ENCODE peak calls at places on chromosomes 6 and 20, in eight cellular contexts. One of them, this sample, is unnamed.

GRCh38 chr20:42254673-42255072 is 636.5 kb upstream of the CHD6 start:
- DNase-seq in sciatic nerve: no peak
- DNase-seq in activated CD4-positive, alpha-beta T cell treated with anti-CD3 and anti-CD28 coated beads, Interleukin-2, amount 50 U/mL, for 48 hours: no peak
- DNase-seq in CD4-positive, alpha-beta memory T cell: no peak
- DNase-seq in Kasumi-1: no peak
- DNase-seq in NCI-H524: no peak
- DNase-seq in stimulated activated CD8-positive, alpha-beta memory T cell treated with anti-CD3 and anti-CD28 coated beads, Interleukin-15, amount 100 ng/mL, for 4 hours: no peak
- DNase-seq in Right ventricle myocardium superior: no peak
- DNase-seq in this sample: no peak

GRCh38 chr6:167565884-167566491 is 241.1 kb downstream of the TTLL2 start:
- DNase-seq in sciatic nerve: peak; percentile 74
- DNase-seq in activated CD4-positive, alpha-beta T cell treated with anti-CD3 and anti-CD28 coated beads, Interleukin-2, amount 50 U/mL, for 48 hours: no peak
- DNase-seq in CD4-positive, alpha-beta memory T cell: no peak
- DNase-seq in Kasumi-1: no peak
- DNase-seq in NCI-H524: no peak
- DNase-seq in stimulated activated CD8-positive, alpha-beta memory T cell treated with anti-CD3 and anti-CD28 coated beads, Interleukin-15, amount 100 ng/mL, for 4 hours: no peak
- DNase-seq in Right ventricle myocardium superior: peak; percentile 47
- DNase-seq in this sample: no peak

GRCh38 chr6:87558446-87558845 is 31.3 kb downstream of the RARS2 start:
- DNase-seq in sciatic nerve: no peak
- DNase-seq in activated CD4-positive, alpha-beta T cell treated with anti-CD3 and anti-CD28 coated beads, Interleukin-2, amount 50 U/mL, for 48 hours: no peak
- DNase-seq in CD4-positive, alpha-beta memory T cell: no peak
- DNase-seq in Kasumi-1: no peak
- DNase-seq in NCI-H524: no peak
- DNase-seq in stimulated activated CD8-positive, alpha-beta memory T cell treated with anti-CD3 and anti-CD28 coated beads, Interleukin-15, amount 100 ng/mL, for 4 hours: no peak
- DNase-seq in Right ventricle myocardium superior: no peak
- DNase-seq in this sample: no peak

GRCh38 chr6:1703923-1704322 is 94.2 kb downstream of the FOXC1 start:
- DNase-seq in sciatic nerve: no peak
- DNase-seq in activated CD4-positive, alpha-beta T cell treated with anti-CD3 and anti-CD28 coated beads, Interleukin-2, amount 50 U/mL, for 48 hours: no peak
- DNase-seq in CD4-positive, alpha-beta memory T cell: no peak
- DNase-seq in Kasumi-1: no peak
- DNase-seq in NCI-H524: no peak
- DNase-seq in stimulated activated CD8-positive, alpha-beta memory T cell treated with anti-CD3 and anti-CD28 coated beads, Interleukin-15, amount 100 ng/mL, for 4 hours: no peak
- DNase-seq in Right ventricle myocardium superior: no peak
- DNase-seq in this sample: no peak

GRCh38 chr6:27251672-27252251 is 4.3 kb downstream of the PRSS16 start:
- DNase-seq in sciatic nerve: peak; percentile 61
- DNase-seq in activated CD4-positive, alpha-beta T cell treated with anti-CD3 and anti-CD28 coated beads, Interleukin-2, amount 50 U/mL, for 48 hours: peak; percentile 76
- DNase-seq in CD4-positive, alpha-beta memory T cell: peak; percentile 66
- DNase-seq in Kasumi-1: no peak
- DNase-seq in NCI-H524: peak; percentile 81
- DNase-seq in stimulated activated CD8-positive, alpha-beta memory T cell treated with anti-CD3 and anti-CD28 coated beads, Interleukin-15, amount 100 ng/mL, for 4 hours: peak; percentile 19
- DNase-seq in Right ventricle myocardium superior: peak; percentile 48
- DNase-seq in this sample: peak; percentile 81

GRCh38 chr20:37936041-37936440 is 33.1 kb downstream of the VSTM2L start:
- DNase-seq in sciatic nerve: no peak
- DNase-seq in activated CD4-positive, alpha-beta T cell treated with anti-CD3 and anti-CD28 coated beads, Interleukin-2, amount 50 U/mL, for 48 hours: no peak
- DNase-seq in CD4-positive, alpha-beta memory T cell: no peak
- DNase-seq in Kasumi-1: no peak
- DNase-seq in NCI-H524: no peak
- DNase-seq in stimulated activated CD8-positive, alpha-beta memory T cell treated with anti-CD3 and anti-CD28 coated beads, Interleukin-15, amount 100 ng/mL, for 4 hours: no peak
- DNase-seq in Right ventricle myocardium superior: no peak
- DNase-seq in this sample: no peak

GRCh38 chr20:52936368-52936986 is 35.7 kb upstream of the TSHZ2 start:
- DNase-seq in sciatic nerve: no peak
- DNase-seq in activated CD4-positive, alpha-beta T cell treated with anti-CD3 and anti-CD28 coated beads, Interleukin-2, amount 50 U/mL, for 48 hours: no peak
- DNase-seq in CD4-positive, alpha-beta memory T cell: no peak
- DNase-seq in Kasumi-1: no peak
- DNase-seq in NCI-H524: peak; percentile 64
- DNase-seq in stimulated activated CD8-positive, alpha-beta memory T cell treated with anti-CD3 and anti-CD28 coated beads, Interleukin-15, amount 100 ng/mL, for 4 hours: no peak
- DNase-seq in Right ventricle myocardium superior: no peak
- DNase-seq in this sample: peak; percentile 65

GRCh38 chr6:26033942-26034354 is 53.3 kb upstream of the HFE start:
- DNase-seq in sciatic nerve: no peak
- DNase-seq in activated CD4-positive, alpha-beta T cell treated with anti-CD3 and anti-CD28 coated beads, Interleukin-2, amount 50 U/mL, for 48 hours: peak; percentile 67
- DNase-seq in CD4-positive, alpha-beta memory T cell: no peak
- DNase-seq in Kasumi-1: peak; percentile 57
- DNase-seq in NCI-H524: no peak
- DNase-seq in stimulated activated CD8-positive, alpha-beta memory T cell treated with anti-CD3 and anti-CD28 coated beads, Interleukin-15, amount 100 ng/mL, for 4 hours: no peak
- DNase-seq in Right ventricle myocardium superior: peak; percentile 66
- DNase-seq in this sample: no peak

GRCh38 chr6:154991207-154991606 is 3.9 kb upstream of the TIAM2 start:
- DNase-seq in sciatic nerve: no peak
- DNase-seq in activated CD4-positive, alpha-beta T cell treated with anti-CD3 and anti-CD28 coated beads, Interleukin-2, amount 50 U/mL, for 48 hours: no peak
- DNase-seq in CD4-positive, alpha-beta memory T cell: no peak
- DNase-seq in Kasumi-1: no peak
- DNase-seq in NCI-H524: no peak
- DNase-seq in stimulated activated CD8-positive, alpha-beta memory T cell treated with anti-CD3 and anti-CD28 coated beads, Interleukin-15, amount 100 ng/mL, for 4 hours: no peak
- DNase-seq in Right ventricle myocardium superior: no peak
- DNase-seq in this sample: no peak

GRCh38 chr20:50848846-50849673 is 54.2 kb downstream of the BCAS4 start:
- DNase-seq in sciatic nerve: no peak
- DNase-seq in activated CD4-positive, alpha-beta T cell treated with anti-CD3 and anti-CD28 coated beads, Interleukin-2, amount 50 U/mL, for 48 hours: no peak
- DNase-seq in CD4-positive, alpha-beta memory T cell: no peak
- DNase-seq in Kasumi-1: no peak
- DNase-seq in NCI-H524: no peak
- DNase-seq in stimulated activated CD8-positive, alpha-beta memory T cell treated with anti-CD3 and anti-CD28 coated beads, Interleukin-15, amount 100 ng/mL, for 4 hours: no peak
- DNase-seq in Right ventricle myocardium superior: no peak
- DNase-seq in this sample: no peak

GRCh38 chr6:31558631-31559500 is 11.5 kb downstream of the NFKBIL1 start:
- DNase-seq in sciatic nerve: no peak
- DNase-seq in activated CD4-positive, alpha-beta T cell treated with anti-CD3 and anti-CD28 coated beads, Interleukin-2, amount 50 U/mL, for 48 hours: peak; percentile 80
- DNase-seq in CD4-positive, alpha-beta memory T cell: peak; percentile 73
- DNase-seq in Kasumi-1: peak; percentile 99
- DNase-seq in NCI-H524: no peak
- DNase-seq in stimulated activated CD8-positive, alpha-beta memory T cell treated with anti-CD3 and anti-CD28 coated beads, Interleukin-15, amount 100 ng/mL, for 4 hours: peak; percentile 73
- DNase-seq in Right ventricle myocardium superior: peak; percentile 51
- DNase-seq in this sample: no peak

GRCh38 chr20:1322511-1323245 is 6.3 kb downstream of the SDCBP2 start:
- DNase-seq in sciatic nerve: peak; percentile 42
- DNase-seq in activated CD4-positive, alpha-beta T cell treated with anti-CD3 and anti-CD28 coated beads, Interleukin-2, amount 50 U/mL, for 48 hours: no peak
- DNase-seq in CD4-positive, alpha-beta memory T cell: no peak
- DNase-seq in Kasumi-1: no peak
- DNase-seq in NCI-H524: no peak
- DNase-seq in stimulated activated CD8-positive, alpha-beta memory T cell treated with anti-CD3 and anti-CD28 coated beads, Interleukin-15, amount 100 ng/mL, for 4 hours: no peak
- DNase-seq in Right ventricle myocardium superior: no peak
- DNase-seq in this sample: no peak

GRCh38 chr6:30378290-30378937 is 33.5 kb downstream of the RPP21 start:
- DNase-seq in sciatic nerve: no peak
- DNase-seq in activated CD4-positive, alpha-beta T cell treated with anti-CD3 and anti-CD28 coated beads, Interleukin-2, amount 50 U/mL, for 48 hours: no peak
- DNase-seq in CD4-positive, alpha-beta memory T cell: no peak
- DNase-seq in Kasumi-1: no peak
- DNase-seq in NCI-H524: no peak
- DNase-seq in stimulated activated CD8-positive, alpha-beta memory T cell treated with anti-CD3 and anti-CD28 coated beads, Interleukin-15, amount 100 ng/mL, for 4 hours: no peak
- DNase-seq in Right ventricle myocardium superior: no peak
- DNase-seq in this sample: no peak